ENCODE peak calls at places on chromosomes 1 and 21, in eight cellular contexts. P is A549; E is tibial nerve; S is GM23338; A is hepatocyte; F is mammary epithelial cell; W is neural crest cell; L is CD8-positive, alpha-beta T cell. Q is an unnamed sample.
A peak's percentile ranks its signal among the peaks of the same experiment; 100 is the strongest.

GRCh38 chr1:26582836-26583460 is 53.4 kb downstream of the RPS6KA1 start:
- DNase-seq in P (no peak), E (peak; percentile 18), S (no peak), A (no peak), F (peak; percentile 11), W (no peak), L (peak; percentile 12), Q (no peak)

GRCh38 chr1:232172556-232172955 is 457.4 kb downstream of the SIPA1L2 start:
- DNase-seq in P (no peak), E (no peak), S (no peak), A (no peak), F (no peak), W (no peak), L (no peak), Q (no peak)

GRCh38 chr1:25524568-25525359 is 18.6 kb upstream of the LDLRAP1 start:
- DNase-seq in P (no peak), E (no peak), S (no peak), A (no peak), F (no peak), W (no peak), L (no peak), Q (peak; percentile 35)

GRCh38 chr1:156815307-156815826 is 1.3 kb downstream of the SH2D2A start:
- DNase-seq in P (peak; percentile 34), E (peak; percentile 26), S (no peak), A (peak; percentile 43), F (peak; percentile 20), W (no peak), L (no peak), Q (no peak)

GRCh38 chr21:42818328-42818749 is 61.0 kb downstream of the WDR4 start:
- DNase-seq in P (peak; percentile 48), E (peak; percentile 48), S (peak; percentile 78), A (peak; percentile 63), F (peak; percentile 45), W (no peak), L (peak; percentile 65), Q (no peak)

GRCh38 chr1:152167835-152168534 is 9.0 kb upstream of the RPTN start:
- DNase-seq in P (peak; percentile 80), E (no peak), S (no peak), A (no peak), F (peak; percentile 99), W (no peak), L (no peak), Q (no peak)

GRCh38 chr1:8533907-8534306 is 216.0 kb downstream of the SLC45A1 start:
- DNase-seq in P (no peak), E (no peak), S (no peak), A (no peak), F (no peak), W (no peak), L (no peak), Q (no peak)

GRCh38 chr1:73801912-73802429 is 396.0 kb downstream of the LRRIQ3 start:
- DNase-seq in P (no peak), E (no peak), S (no peak), A (no peak), F (no peak), W (no peak), L (no peak), Q (no peak)

GRCh38 chr1:247367786-247368342 is 36.2 kb upstream of the ZNF496 start:
- DNase-seq in P (no peak), E (no peak), S (no peak), A (no peak), F (peak; percentile 55), W (no peak), L (no peak), Q (no peak)

GRCh38 chr21:17780539-17780938 is 38.6 kb downstream of the C21orf91 start:
- DNase-seq in P (no peak), E (no peak), S (no peak), A (no peak), F (no peak), W (no peak), L (peak; percentile 35), Q (no peak)

GRCh38 chr1:231549733-231550447 is 21.4 kb downstream of the TSNAX start:
- DNase-seq in P (no peak), E (no peak), S (no peak), A (no peak), F (no peak), W (no peak), L (no peak), Q (no peak)

GRCh38 chr1:70221241-70222077 is at the start of gene SRSF11:
- DNase-seq in P (peak; percentile 92), E (peak; percentile 94), S (peak; percentile 97), A (peak; percentile 98), F (peak; percentile 93), W (peak; percentile 96), L (peak; percentile 98), Q (peak; percentile 97)
- TF ChIP-seq CTCF in P (no peak), E (peak; percentile 59), S (no peak), A (no peak), F (no peak), W (peak; percentile 30), L (no peak), Q (peak; percentile 58)

GRCh38 chr1:204286841-204287387 is 72.8 kb downstream of the PLEKHA6 start:
- DNase-seq in P (peak; percentile 30), E (no peak), S (no peak), A (peak; percentile 50), F (peak; percentile 33), W (no peak), L (peak; percentile 40), Q (no peak)
- TF ChIP-seq CTCF in P (no peak), E (peak; percentile 18), S (no peak), A (no peak), F (no peak), W (no peak), L (no peak), Q (no peak)

GRCh38 chr1:163820748-163821147 is 499.0 kb downstream of the NUF2 start:
- DNase-seq in P (no peak), E (no peak), S (peak; percentile 11), A (no peak), F (no peak), W (no peak), L (no peak), Q (no peak)
- TF ChIP-seq CTCF in P (peak; percentile 21), E (no peak), S (peak; percentile 33), A (peak; percentile 39), F (peak; percentile 3), W (peak; percentile 51), L (no peak), Q (peak; percentile 76)

DNA sequence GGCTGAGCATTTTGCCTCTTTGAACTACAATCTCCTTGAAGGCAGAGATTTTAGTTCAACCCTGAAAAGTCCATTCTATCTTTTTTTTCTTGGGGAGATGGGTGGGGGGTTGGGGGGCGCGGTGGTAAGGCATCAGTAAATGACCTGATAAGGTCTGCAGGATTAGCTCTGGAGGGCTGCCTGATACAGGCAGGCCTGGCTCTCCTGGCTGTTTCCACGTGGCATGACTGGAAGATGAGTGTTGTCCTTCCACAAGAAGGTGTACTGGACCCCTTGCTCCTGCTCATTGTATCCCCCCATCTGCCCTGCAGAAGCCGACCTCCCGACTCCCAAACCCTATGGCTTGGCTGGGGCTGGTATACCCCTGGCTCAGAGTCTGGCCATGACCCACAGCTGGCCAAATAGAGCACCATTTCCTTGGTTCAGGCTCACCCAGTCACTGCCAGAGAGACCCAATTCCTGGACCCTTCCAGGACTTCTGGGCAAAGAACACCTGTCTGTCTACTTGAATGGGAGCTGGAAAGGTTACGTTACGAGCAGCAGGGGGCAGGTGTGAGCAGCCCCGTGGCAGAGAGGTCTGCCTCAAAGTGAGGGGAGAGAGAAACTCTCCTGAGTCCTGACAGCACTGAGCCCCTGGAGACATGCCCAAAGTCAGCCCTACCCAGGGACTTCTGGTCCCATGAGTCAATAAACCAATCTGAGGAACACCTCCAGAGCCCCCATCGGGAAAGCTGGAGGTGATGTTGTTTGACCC is 17.0 kb downstream of the DHRS3 start:
- DNase-seq in P (peak; percentile 75), E (no peak), S (peak; percentile 81), A (peak; percentile 61), F (no peak), W (no peak), L (peak; percentile 68), Q (no peak)
- TF ChIP-seq CTCF in P (peak; percentile 43), E (peak; percentile 27), S (peak; percentile 68), A (peak; percentile 33), F (peak; percentile 53), W (peak; percentile 53), L (peak; percentile 65), Q (peak; percentile 63)

GRCh38 chr1:119358661-119359060 is 9.9 kb upstream of the HAO2 start:
- DNase-seq in P (no peak), E (no peak), S (no peak), A (peak; percentile 33), F (peak; percentile 93), W (no peak), L (no peak), Q (no peak)
- TF ChIP-seq CTCF in P (no peak), E (no peak), S (no peak), A (no peak), F (no peak), W (no peak), L (no peak), Q (no peak)

Q was measured in chondrocyte.